ENCODE peak calls at places on chromosomes 1 and 21, in ten cellular contexts. One of them, this sample, is unnamed. For H3K36me3, the result is how much of the 10 kb centered on the place peaks cover.

GRCh38 chr1:117147856-117148588 is 26.5 kb upstream of the TRIM45 start:
- DNase-seq in ovary: no peak
- DNase-seq in GM23248: peak
- DNase-seq in lower lobe of right lung: no peak
- DNase-seq in kidney epithelial cell: no peak
- DNase-seq in cardiac muscle cell: peak
- DNase-seq in psoas muscle: no peak
- DNase-seq in heart left ventricle: no peak
- DNase-seq in bronchial epithelial cell: peak
- DNase-seq in breast epithelium: peak
- DNase-seq in this sample: no peak

GRCh38 chr1:11729498-11730428 is 6.2 kb upstream of the AGTRAP start:
- DNase-seq in ovary: no peak
- DNase-seq in GM23248: no peak
- DNase-seq in lower lobe of right lung: no peak
- DNase-seq in kidney epithelial cell: no peak
- DNase-seq in cardiac muscle cell: peak
- DNase-seq in psoas muscle: no peak
- DNase-seq in heart left ventricle: no peak
- DNase-seq in bronchial epithelial cell: no peak
- DNase-seq in breast epithelium: no peak
- DNase-seq in this sample: no peak

GRCh38 chr1:1562556-1563195 is 12.0 kb downstream of the SSU72 start:
- DNase-seq in ovary: no peak
- DNase-seq in GM23248: no peak
- DNase-seq in lower lobe of right lung: no peak
- DNase-seq in kidney epithelial cell: no peak
- DNase-seq in cardiac muscle cell: no peak
- DNase-seq in psoas muscle: no peak
- DNase-seq in heart left ventricle: no peak
- DNase-seq in bronchial epithelial cell: no peak
- DNase-seq in breast epithelium: no peak
- DNase-seq in this sample: no peak

GRCh38 chr1:9849691-9850441 is 26.1 kb upstream of the CLSTN1 start:
- DNase-seq in ovary: no peak
- DNase-seq in GM23248: no peak
- DNase-seq in lower lobe of right lung: no peak
- DNase-seq in kidney epithelial cell: no peak
- DNase-seq in cardiac muscle cell: no peak
- DNase-seq in psoas muscle: no peak
- DNase-seq in heart left ventricle: no peak
- DNase-seq in bronchial epithelial cell: no peak
- DNase-seq in breast epithelium: no peak
- DNase-seq in this sample: no peak

GRCh38 chr1:22723151-22723550 is 12.5 kb downstream of the EPHB2 start:
- DNase-seq in ovary: no peak
- DNase-seq in GM23248: no peak
- DNase-seq in lower lobe of right lung: no peak
- DNase-seq in kidney epithelial cell: no peak
- DNase-seq in cardiac muscle cell: no peak
- DNase-seq in psoas muscle: no peak
- DNase-seq in heart left ventricle: no peak
- DNase-seq in bronchial epithelial cell: no peak
- DNase-seq in breast epithelium: no peak
- DNase-seq in this sample: no peak

GRCh38 chr1:185453496-185454192 is 136.6 kb upstream of the IVNS1ABP start:
- DNase-seq in ovary: no peak
- DNase-seq in GM23248: peak
- DNase-seq in lower lobe of right lung: no peak
- DNase-seq in kidney epithelial cell: no peak
- DNase-seq in cardiac muscle cell: peak
- DNase-seq in psoas muscle: no peak
- DNase-seq in heart left ventricle: no peak
- DNase-seq in bronchial epithelial cell: peak
- DNase-seq in breast epithelium: no peak
- DNase-seq in this sample: no peak

GRCh38 chr1:219883400-219884332 is 44.7 kb downstream of the SLC30A10 start:
- DNase-seq in ovary: no peak
- DNase-seq in GM23248: no peak
- DNase-seq in lower lobe of right lung: no peak
- DNase-seq in kidney epithelial cell: no peak
- DNase-seq in cardiac muscle cell: no peak
- DNase-seq in psoas muscle: no peak
- DNase-seq in heart left ventricle: no peak
- DNase-seq in bronchial epithelial cell: no peak
- DNase-seq in breast epithelium: no peak
- DNase-seq in this sample: no peak

GRCh38 chr21:17185685-17186084 is 327.2 kb upstream of the CXADR start:
- DNase-seq in ovary: no peak
- DNase-seq in GM23248: no peak
- DNase-seq in lower lobe of right lung: no peak
- DNase-seq in kidney epithelial cell: no peak
- DNase-seq in cardiac muscle cell: no peak
- DNase-seq in psoas muscle: no peak
- DNase-seq in heart left ventricle: peak
- DNase-seq in bronchial epithelial cell: no peak
- DNase-seq in breast epithelium: no peak
- DNase-seq in this sample: no peak

GRCh38 chr21:45427331-45428271 is 22.6 kb downstream of the COL18A1 start:
- DNase-seq in ovary: peak
- DNase-seq in GM23248: peak
- DNase-seq in lower lobe of right lung: no peak
- DNase-seq in kidney epithelial cell: peak
- DNase-seq in cardiac muscle cell: peak
- DNase-seq in psoas muscle: peak
- DNase-seq in heart left ventricle: no peak
- DNase-seq in bronchial epithelial cell: peak
- DNase-seq in breast epithelium: no peak
- DNase-seq in this sample: peak

GRCh38 chr1:100441651-100442050 is 89.3 kb downstream of the CDC14A start:
- DNase-seq in ovary: no peak
- DNase-seq in GM23248: no peak
- DNase-seq in lower lobe of right lung: no peak
- DNase-seq in kidney epithelial cell: no peak
- DNase-seq in cardiac muscle cell: no peak
- DNase-seq in psoas muscle: no peak
- DNase-seq in heart left ventricle: no peak
- DNase-seq in bronchial epithelial cell: no peak
- DNase-seq in breast epithelium: no peak
- DNase-seq in this sample: no peak

GRCh38 chr1:110601332-110601731 is 4.8 kb downstream of the KCNA2 start:
- DNase-seq in ovary: no peak
- DNase-seq in GM23248: no peak
- DNase-seq in lower lobe of right lung: no peak
- DNase-seq in kidney epithelial cell: no peak
- DNase-seq in cardiac muscle cell: no peak
- DNase-seq in psoas muscle: no peak
- DNase-seq in heart left ventricle: no peak
- DNase-seq in bronchial epithelial cell: no peak
- DNase-seq in breast epithelium: no peak
- DNase-seq in this sample: no peak

GRCh38 chr1:65395887-65396612 is 24.4 kb upstream of the LEPR start:
- DNase-seq in ovary: no peak
- DNase-seq in GM23248: peak
- DNase-seq in lower lobe of right lung: no peak
- DNase-seq in kidney epithelial cell: no peak
- DNase-seq in cardiac muscle cell: peak
- DNase-seq in psoas muscle: no peak
- DNase-seq in heart left ventricle: no peak
- DNase-seq in bronchial epithelial cell: peak
- DNase-seq in breast epithelium: no peak
- DNase-seq in this sample: no peak

DNA sequence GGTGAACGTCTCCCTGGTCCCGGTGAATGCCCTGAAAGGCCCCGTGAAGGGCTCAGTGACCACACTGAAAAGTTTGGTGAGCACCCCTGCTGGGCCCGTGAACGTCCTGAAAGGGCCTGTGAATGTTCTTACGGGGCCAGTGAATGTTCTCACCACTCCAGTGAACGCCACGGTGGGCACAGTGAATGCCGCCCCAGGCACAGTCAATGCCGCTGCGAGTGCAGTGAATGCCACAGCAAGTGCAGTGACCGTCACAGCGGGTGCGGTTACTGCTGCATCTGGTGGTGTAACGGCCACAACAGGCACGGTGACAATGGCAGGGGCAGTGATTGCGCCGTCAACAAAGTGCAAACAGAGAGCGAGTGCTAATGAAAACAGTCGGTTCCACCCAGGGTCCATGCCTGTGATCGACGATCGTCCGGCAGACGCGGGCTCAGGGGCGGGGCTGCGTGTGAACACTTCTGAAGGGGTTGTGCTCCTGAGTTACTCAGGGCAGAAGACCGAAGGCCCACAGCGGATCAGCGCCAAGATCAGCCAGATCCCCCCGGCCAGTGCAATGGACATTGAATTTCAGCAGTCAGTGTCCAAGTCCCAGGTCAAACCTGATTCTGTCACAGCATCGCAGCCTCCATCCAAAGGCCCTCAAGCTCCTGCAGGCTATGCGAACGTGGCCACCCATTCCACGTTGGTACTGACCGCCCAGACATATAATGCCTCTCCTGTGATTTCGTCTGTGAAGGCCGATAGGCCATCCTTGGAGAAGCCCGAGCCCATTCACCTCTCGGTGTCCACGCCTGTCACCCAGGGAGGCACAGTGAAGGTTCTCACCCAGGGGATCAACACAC is 41.5 kb downstream of the ZBTB17 start:
- DNase-seq in ovary: no peak
- DNase-seq in GM23248: no peak
- DNase-seq in lower lobe of right lung: no peak
- DNase-seq in kidney epithelial cell: no peak
- DNase-seq in cardiac muscle cell: no peak
- DNase-seq in psoas muscle: no peak
- DNase-seq in heart left ventricle: no peak
- DNase-seq in bronchial epithelial cell: no peak
- DNase-seq in breast epithelium: no peak
- DNase-seq in this sample: peak
- H3K36me3 ChIP-seq in ovary: under half
- H3K36me3 ChIP-seq in GM23248: under half
- H3K36me3 ChIP-seq in lower lobe of right lung: half or more
- H3K36me3 ChIP-seq in kidney epithelial cell: under half
- H3K36me3 ChIP-seq in cardiac muscle cell: half or more
- H3K36me3 ChIP-seq in psoas muscle: half or more
- H3K36me3 ChIP-seq in heart left ventricle: half or more
- H3K36me3 ChIP-seq in bronchial epithelial cell: under half
- H3K36me3 ChIP-seq in breast epithelium: under half
- H3K36me3 ChIP-seq in this sample: half or more

GRCh38 chr1:39944410-39944809 is 10.5 kb upstream of the MFSD2A start:
- DNase-seq in ovary: no peak
- DNase-seq in GM23248: no peak
- DNase-seq in lower lobe of right lung: no peak
- DNase-seq in kidney epithelial cell: no peak
- DNase-seq in cardiac muscle cell: no peak
- DNase-seq in psoas muscle: no peak
- DNase-seq in heart left ventricle: no peak
- DNase-seq in bronchial epithelial cell: no peak
- DNase-seq in breast epithelium: no peak
- DNase-seq in this sample: no peak
- H3K36me3 ChIP-seq in ovary: under half
- H3K36me3 ChIP-seq in GM23248: under half
- H3K36me3 ChIP-seq in lower lobe of right lung: under half
- H3K36me3 ChIP-seq in kidney epithelial cell: under half
- H3K36me3 ChIP-seq in cardiac muscle cell: under half
- H3K36me3 ChIP-seq in psoas muscle: under half
- H3K36me3 ChIP-seq in heart left ventricle: under half
- H3K36me3 ChIP-seq in bronchial epithelial cell: under half
- H3K36me3 ChIP-seq in breast epithelium: under half
- H3K36me3 ChIP-seq in this sample: under half

DNA sequence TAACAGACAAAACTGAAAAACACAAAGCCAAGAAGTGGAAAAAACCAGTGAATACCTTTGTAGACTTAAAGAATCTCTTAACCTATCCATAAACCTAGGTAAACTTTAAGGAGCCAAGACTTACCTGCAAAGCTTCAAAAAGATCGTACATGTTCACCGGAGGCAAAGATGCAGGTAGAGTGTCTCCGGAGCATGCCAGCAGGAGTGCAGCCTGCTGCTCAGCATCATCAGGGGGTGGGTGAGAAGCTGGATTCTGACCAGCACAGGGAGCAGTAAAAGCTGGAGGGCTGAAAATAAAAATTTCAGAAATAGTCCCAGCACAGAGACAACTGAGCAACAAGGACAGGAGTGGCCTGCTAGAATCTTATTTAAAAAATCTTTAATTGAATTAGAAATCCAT is 18.1 kb downstream of the TADA1 start:
- DNase-seq in ovary: no peak
- DNase-seq in GM23248: no peak
- DNase-seq in lower lobe of right lung: no peak
- DNase-seq in kidney epithelial cell: no peak
- DNase-seq in cardiac muscle cell: no peak
- DNase-seq in psoas muscle: no peak
- DNase-seq in heart left ventricle: no peak
- DNase-seq in bronchial epithelial cell: no peak
- DNase-seq in breast epithelium: no peak
- DNase-seq in this sample: no peak
- H3K36me3 ChIP-seq in ovary: under half
- H3K36me3 ChIP-seq in GM23248: under half
- H3K36me3 ChIP-seq in lower lobe of right lung: half or more
- H3K36me3 ChIP-seq in kidney epithelial cell: under half
- H3K36me3 ChIP-seq in cardiac muscle cell: half or more
- H3K36me3 ChIP-seq in psoas muscle: half or more
- H3K36me3 ChIP-seq in heart left ventricle: half or more
- H3K36me3 ChIP-seq in bronchial epithelial cell: under half
- H3K36me3 ChIP-seq in breast epithelium: under half
- H3K36me3 ChIP-seq in this sample: half or more

DNA sequence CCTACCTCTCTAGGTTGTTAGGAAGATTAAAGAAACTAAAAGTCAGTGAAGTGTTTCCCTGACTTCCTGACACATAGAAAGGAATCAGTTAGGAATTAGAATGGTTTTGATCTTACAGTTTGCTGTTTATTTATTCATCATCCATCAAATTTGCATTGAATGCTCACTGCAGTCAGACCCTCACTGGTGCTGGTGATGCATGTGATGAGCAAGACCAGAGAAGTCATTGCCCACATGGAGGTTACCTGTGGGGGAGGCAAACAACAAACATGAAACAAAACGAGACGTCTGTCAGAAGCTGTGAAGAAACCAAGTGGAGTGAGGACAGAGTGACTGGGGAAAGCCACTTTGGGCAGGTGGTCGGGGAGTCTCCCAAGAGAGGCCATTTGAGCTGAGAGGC is 6.4 kb downstream of the CTPS1 start:
- DNase-seq in ovary: no peak
- DNase-seq in GM23248: no peak
- DNase-seq in lower lobe of right lung: no peak
- DNase-seq in kidney epithelial cell: no peak
- DNase-seq in cardiac muscle cell: no peak
- DNase-seq in psoas muscle: no peak
- DNase-seq in heart left ventricle: no peak
- DNase-seq in bronchial epithelial cell: no peak
- DNase-seq in breast epithelium: no peak
- DNase-seq in this sample: no peak
- H3K36me3 ChIP-seq in ovary: under half
- H3K36me3 ChIP-seq in GM23248: under half
- H3K36me3 ChIP-seq in lower lobe of right lung: half or more
- H3K36me3 ChIP-seq in kidney epithelial cell: under half
- H3K36me3 ChIP-seq in cardiac muscle cell: under half
- H3K36me3 ChIP-seq in psoas muscle: half or more
- H3K36me3 ChIP-seq in heart left ventricle: half or more
- H3K36me3 ChIP-seq in bronchial epithelial cell: under half
- H3K36me3 ChIP-seq in breast epithelium: under half
- H3K36me3 ChIP-seq in this sample: half or more

GRCh38 chr1:19198820-19199219 is 11.2 kb downstream of the UBR4 start:
- DNase-seq in ovary: no peak
- DNase-seq in GM23248: no peak
- DNase-seq in lower lobe of right lung: no peak
- DNase-seq in kidney epithelial cell: no peak
- DNase-seq in cardiac muscle cell: no peak
- DNase-seq in psoas muscle: no peak
- DNase-seq in heart left ventricle: no peak
- DNase-seq in bronchial epithelial cell: no peak
- DNase-seq in breast epithelium: no peak
- DNase-seq in this sample: no peak
- H3K36me3 ChIP-seq in ovary: under half
- H3K36me3 ChIP-seq in GM23248: under half
- H3K36me3 ChIP-seq in lower lobe of right lung: half or more
- H3K36me3 ChIP-seq in kidney epithelial cell: under half
- H3K36me3 ChIP-seq in cardiac muscle cell: half or more
- H3K36me3 ChIP-seq in psoas muscle: half or more
- H3K36me3 ChIP-seq in heart left ventricle: half or more
- H3K36me3 ChIP-seq in bronchial epithelial cell: under half
- H3K36me3 ChIP-seq in breast epithelium: under half
- H3K36me3 ChIP-seq in this sample: half or more

This sample was measured in stomach.